ENCODE peak calls at places on chromosomes 6 and 20, in seven cellular contexts. One of them, this sample, is unnamed.

GRCh38 chr6:157456524-157456829 is 75.5 kb downstream of the ZDHHC14 start:
- DNase-seq in neural crest cell: no peak
- DNase-seq in progenitor cell of endocrine pancreas: no peak
- DNase-seq in HCT116: no peak
- DNase-seq in omental fat pad: no peak
- DNase-seq in cardiac fibroblast: no peak
- DNase-seq in MM.1S: no peak
- DNase-seq in this sample: no peak

GRCh38 chr6:376823-377571 is 14.6 kb upstream of the IRF4 start:
- DNase-seq in neural crest cell: no peak
- DNase-seq in progenitor cell of endocrine pancreas: no peak
- DNase-seq in HCT116: no peak
- DNase-seq in omental fat pad: no peak
- DNase-seq in cardiac fibroblast: no peak
- DNase-seq in MM.1S: no peak
- DNase-seq in this sample: no peak

GRCh38 chr20:48709744-48710143 is 118.1 kb downstream of the PREX1 start:
- DNase-seq in neural crest cell: no peak
- DNase-seq in progenitor cell of endocrine pancreas: no peak
- DNase-seq in HCT116: no peak
- DNase-seq in omental fat pad: no peak
- DNase-seq in cardiac fibroblast: peak; percentile 50
- DNase-seq in MM.1S: no peak
- DNase-seq in this sample: no peak

GRCh38 chr6:20652691-20653479 is 118.6 kb downstream of the CDKAL1 start:
- DNase-seq in neural crest cell: no peak
- DNase-seq in progenitor cell of endocrine pancreas: no peak
- DNase-seq in HCT116: no peak
- DNase-seq in omental fat pad: no peak
- DNase-seq in cardiac fibroblast: peak; percentile 62
- DNase-seq in MM.1S: no peak
- DNase-seq in this sample: no peak

GRCh38 chr20:47789081-47789998 is 4.1 kb upstream of the SULF2 start:
- DNase-seq in neural crest cell: peak; percentile 20
- DNase-seq in progenitor cell of endocrine pancreas: no peak
- DNase-seq in HCT116: no peak
- DNase-seq in omental fat pad: no peak
- DNase-seq in cardiac fibroblast: peak; percentile 67
- DNase-seq in MM.1S: no peak
- DNase-seq in this sample: no peak

GRCh38 chr20:63682384-63683139 is 13.9 kb upstream of the TNFRSF6B start:
- DNase-seq in neural crest cell: no peak
- DNase-seq in progenitor cell of endocrine pancreas: no peak
- DNase-seq in HCT116: peak; percentile 97
- DNase-seq in omental fat pad: peak; percentile 52
- DNase-seq in cardiac fibroblast: peak; percentile 98
- DNase-seq in MM.1S: no peak
- DNase-seq in this sample: peak; percentile 99

GRCh38 chr6:128532110-128532509 is 11.7 kb upstream of the PTPRK start:
- DNase-seq in neural crest cell: no peak
- DNase-seq in progenitor cell of endocrine pancreas: no peak
- DNase-seq in HCT116: no peak
- DNase-seq in omental fat pad: no peak
- DNase-seq in cardiac fibroblast: no peak
- DNase-seq in MM.1S: no peak
- DNase-seq in this sample: no peak

GRCh38 chr6:39391182-39391581 is 68.7 kb upstream of the KCNK16 start:
- DNase-seq in neural crest cell: no peak
- DNase-seq in progenitor cell of endocrine pancreas: no peak
- DNase-seq in HCT116: no peak
- DNase-seq in omental fat pad: no peak
- DNase-seq in cardiac fibroblast: no peak
- DNase-seq in MM.1S: no peak
- DNase-seq in this sample: no peak

GRCh38 chr6:29720863-29721262 is 2.4 kb upstream of the HLA-F start:
- DNase-seq in neural crest cell: no peak
- DNase-seq in progenitor cell of endocrine pancreas: no peak
- DNase-seq in HCT116: peak; percentile 48
- DNase-seq in omental fat pad: no peak
- DNase-seq in cardiac fibroblast: no peak
- DNase-seq in MM.1S: peak; percentile 15
- DNase-seq in this sample: no peak

GRCh38 chr20:62618622-62619529 is 23.4 kb upstream of the SLCO4A1 start:
- DNase-seq in neural crest cell: no peak
- DNase-seq in progenitor cell of endocrine pancreas: no peak
- DNase-seq in HCT116: no peak
- DNase-seq in omental fat pad: no peak
- DNase-seq in cardiac fibroblast: no peak
- DNase-seq in MM.1S: no peak
- DNase-seq in this sample: no peak

GRCh38 chr20:22411568-22412450 is 172.6 kb downstream of the FOXA2 start:
- DNase-seq in neural crest cell: no peak
- DNase-seq in progenitor cell of endocrine pancreas: no peak
- DNase-seq in HCT116: no peak
- DNase-seq in omental fat pad: no peak
- DNase-seq in cardiac fibroblast: peak; percentile 95
- DNase-seq in MM.1S: no peak
- DNase-seq in this sample: peak; percentile 70

GRCh38 chr6:67219336-67219735 is 1415.7 kb upstream of the ADGRB3 start:
- DNase-seq in neural crest cell: no peak
- DNase-seq in progenitor cell of endocrine pancreas: no peak
- DNase-seq in HCT116: no peak
- DNase-seq in omental fat pad: no peak
- DNase-seq in cardiac fibroblast: peak; percentile 49
- DNase-seq in MM.1S: no peak
- DNase-seq in this sample: no peak

GRCh38 chr6:27720607-27721580 is 191.3 kb downstream of the OR2B2 start:
- DNase-seq in neural crest cell: no peak
- DNase-seq in progenitor cell of endocrine pancreas: no peak
- DNase-seq in HCT116: peak; percentile 87
- DNase-seq in omental fat pad: no peak
- DNase-seq in cardiac fibroblast: peak; percentile 35
- DNase-seq in MM.1S: no peak
- DNase-seq in this sample: peak; percentile 43

GRCh38 chr6:102749210-102749971 is 1355.9 kb downstream of the GRIK2 start:
- DNase-seq in neural crest cell: no peak
- DNase-seq in progenitor cell of endocrine pancreas: no peak
- DNase-seq in HCT116: no peak
- DNase-seq in omental fat pad: no peak
- DNase-seq in cardiac fibroblast: no peak
- DNase-seq in MM.1S: no peak
- DNase-seq in this sample: no peak

GRCh38 chr6:42692151-42692911 is 30.1 kb downstream of the PRPH2 start:
- DNase-seq in neural crest cell: no peak
- DNase-seq in progenitor cell of endocrine pancreas: no peak
- DNase-seq in HCT116: peak; percentile 64
- DNase-seq in omental fat pad: no peak
- DNase-seq in cardiac fibroblast: peak; percentile 66
- DNase-seq in MM.1S: no peak
- DNase-seq in this sample: peak; percentile 63

GRCh38 chr6:16725145-16725864 is 36.0 kb downstream of the ATXN1 start:
- DNase-seq in neural crest cell: no peak
- DNase-seq in progenitor cell of endocrine pancreas: no peak
- DNase-seq in HCT116: no peak
- DNase-seq in omental fat pad: no peak
- DNase-seq in cardiac fibroblast: peak; percentile 76
- DNase-seq in MM.1S: no peak
- DNase-seq in this sample: peak; percentile 78

GRCh38 chr6:37680668-37681067 is 17.0 kb downstream of the MDGA1 start:
- DNase-seq in neural crest cell: no peak
- DNase-seq in progenitor cell of endocrine pancreas: no peak
- DNase-seq in HCT116: no peak
- DNase-seq in omental fat pad: no peak
- DNase-seq in cardiac fibroblast: no peak
- DNase-seq in MM.1S: no peak
- DNase-seq in this sample: no peak

DNA sequence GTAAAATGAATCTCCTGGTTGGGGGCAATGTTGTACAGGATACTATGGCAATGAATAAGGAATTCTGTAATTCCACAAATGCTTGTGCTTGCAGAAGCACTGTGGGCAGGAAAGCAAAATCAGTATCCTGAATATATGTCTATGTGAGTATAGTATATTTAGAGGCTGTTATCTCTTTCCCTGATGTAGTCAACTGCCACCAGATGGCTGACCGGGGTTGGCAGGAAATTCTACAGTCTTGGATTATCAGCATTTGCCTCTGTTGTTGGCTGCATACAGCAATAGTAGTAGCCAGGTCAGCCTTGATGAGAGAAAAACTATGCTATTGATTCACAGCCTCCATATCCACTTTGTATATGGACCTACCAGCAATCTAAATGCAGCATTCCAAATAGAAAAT is 425.1 kb upstream of the JAG1 start:
- DNase-seq in neural crest cell: no peak
- DNase-seq in progenitor cell of endocrine pancreas: no peak
- DNase-seq in HCT116: peak; percentile 8
- DNase-seq in omental fat pad: no peak
- DNase-seq in cardiac fibroblast: no peak
- DNase-seq in MM.1S: no peak
- DNase-seq in this sample: peak; percentile 25
- TF ChIP-seq CTCF in neural crest cell: no peak
- TF ChIP-seq CTCF in progenitor cell of endocrine pancreas: no peak
- TF ChIP-seq CTCF in HCT116: peak; percentile 54
- TF ChIP-seq CTCF in omental fat pad: no peak
- TF ChIP-seq CTCF in cardiac fibroblast: no peak
- TF ChIP-seq CTCF in MM.1S: no peak
- TF ChIP-seq CTCF in this sample: peak; percentile 11

GRCh38 chr6:131924881-131925474 is 26.2 kb downstream of the CCN2 start:
- DNase-seq in neural crest cell: no peak
- DNase-seq in progenitor cell of endocrine pancreas: no peak
- DNase-seq in HCT116: peak; percentile 49
- DNase-seq in omental fat pad: no peak
- DNase-seq in cardiac fibroblast: peak; percentile 67
- DNase-seq in MM.1S: peak; percentile 71
- DNase-seq in this sample: peak; percentile 61

GRCh38 chr6:131920656-131921055 is 30.5 kb downstream of the CCN2 start:
- DNase-seq in neural crest cell: no peak
- DNase-seq in progenitor cell of endocrine pancreas: no peak
- DNase-seq in HCT116: no peak
- DNase-seq in omental fat pad: no peak
- DNase-seq in cardiac fibroblast: no peak
- DNase-seq in MM.1S: no peak
- DNase-seq in this sample: no peak

GRCh38 chr6:131917763-131918649 is 33.2 kb downstream of the CCN2 start:
- DNase-seq in neural crest cell: no peak
- DNase-seq in progenitor cell of endocrine pancreas: no peak
- DNase-seq in HCT116: no peak
- DNase-seq in omental fat pad: no peak
- DNase-seq in cardiac fibroblast: no peak
- DNase-seq in MM.1S: peak; percentile 74
- DNase-seq in this sample: no peak

GRCh38 chr6:131918650-131919355 is 32.4 kb downstream of the CCN2 start:
- DNase-seq in neural crest cell: no peak
- DNase-seq in progenitor cell of endocrine pancreas: no peak
- DNase-seq in HCT116: no peak
- DNase-seq in omental fat pad: no peak
- DNase-seq in cardiac fibroblast: no peak
- DNase-seq in MM.1S: no peak
- DNase-seq in this sample: no peak

DNA sequence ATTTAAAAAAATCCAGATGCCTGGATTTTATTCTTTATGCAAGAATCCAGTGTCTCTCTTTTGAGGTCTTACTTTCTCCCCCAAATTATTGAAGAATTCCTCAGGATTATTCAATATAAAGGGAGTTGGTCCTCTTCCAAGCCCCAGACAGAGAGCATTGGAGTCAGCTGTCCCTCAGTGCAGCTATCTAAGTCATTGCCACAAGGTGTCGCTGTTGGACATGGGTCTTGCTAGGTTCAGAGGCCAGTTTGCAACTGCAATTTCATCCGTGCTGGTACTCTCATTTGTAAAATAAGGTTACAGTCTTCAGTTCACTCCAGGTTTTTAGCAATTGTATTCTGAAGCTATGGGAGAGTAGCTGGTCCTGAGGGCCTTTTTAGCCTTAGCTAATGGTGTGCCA is 27.8 kb downstream of the CCN2 start:
- DNase-seq in neural crest cell: peak; percentile 59
- DNase-seq in progenitor cell of endocrine pancreas: peak; percentile 54
- DNase-seq in HCT116: peak; percentile 83
- DNase-seq in omental fat pad: peak; percentile 29
- DNase-seq in cardiac fibroblast: peak; percentile 72
- DNase-seq in MM.1S: peak; percentile 76
- DNase-seq in this sample: peak; percentile 83
- TF ChIP-seq CTCF in neural crest cell: peak; percentile 83
- TF ChIP-seq CTCF in progenitor cell of endocrine pancreas: peak; percentile 89
- TF ChIP-seq CTCF in HCT116: peak; percentile 78
- TF ChIP-seq CTCF in omental fat pad: no peak
- TF ChIP-seq CTCF in cardiac fibroblast: peak; percentile 80
- TF ChIP-seq CTCF in MM.1S: peak; percentile 81
- TF ChIP-seq CTCF in this sample: peak; percentile 54

GRCh38 chr20:5061209-5061608 is 58.5 kb downstream of the PCNA start:
- DNase-seq in neural crest cell: no peak
- DNase-seq in progenitor cell of endocrine pancreas: no peak
- DNase-seq in HCT116: peak; percentile 89
- DNase-seq in omental fat pad: no peak
- DNase-seq in cardiac fibroblast: no peak
- DNase-seq in MM.1S: no peak
- DNase-seq in this sample: peak; percentile 91

GRCh38 chr20:5058873-5059272 is 57.6 kb upstream of the SLC23A2 start:
- DNase-seq in neural crest cell: no peak
- DNase-seq in progenitor cell of endocrine pancreas: no peak
- DNase-seq in HCT116: no peak
- DNase-seq in omental fat pad: no peak
- DNase-seq in cardiac fibroblast: no peak
- DNase-seq in MM.1S: no peak
- DNase-seq in this sample: no peak

DNA sequence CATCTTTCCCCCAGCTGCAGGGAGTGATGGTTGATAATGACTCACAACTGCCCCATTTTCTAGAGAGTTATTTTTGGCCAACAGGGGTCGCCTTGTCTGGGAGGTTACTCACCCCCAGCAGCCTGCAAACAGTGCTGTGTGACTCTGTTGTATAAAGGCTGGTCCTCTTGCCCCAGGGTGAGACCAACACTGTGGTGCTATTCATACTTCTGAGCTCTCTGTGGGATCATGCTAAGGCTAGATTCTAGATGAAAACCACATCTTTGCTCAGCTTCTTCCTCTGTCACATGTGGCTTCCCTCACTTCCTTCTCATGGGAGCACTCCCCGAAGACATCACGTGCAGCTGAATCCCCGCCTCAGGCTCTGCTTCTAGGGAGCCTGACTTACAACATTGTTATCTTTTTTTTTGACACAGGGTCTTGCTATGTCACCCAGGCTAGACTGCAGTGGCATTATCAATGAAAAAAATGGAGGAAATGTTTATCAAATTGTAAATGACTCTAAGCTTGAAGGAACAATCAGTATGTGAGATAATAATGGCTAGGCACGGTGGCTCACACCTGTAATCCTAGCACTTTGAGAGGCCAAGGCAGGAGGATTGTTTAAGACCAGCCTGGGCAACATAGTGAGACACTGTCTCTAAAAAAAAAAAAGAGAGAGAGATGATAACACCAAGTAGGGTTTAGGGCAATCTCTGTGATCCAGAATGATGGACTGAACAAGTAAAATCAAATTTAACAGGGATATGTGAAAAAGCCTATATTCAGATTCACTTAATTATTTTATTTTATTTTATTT is 55.7 kb upstream of the SLC23A2 start:
- DNase-seq in neural crest cell: peak; percentile 57
- DNase-seq in progenitor cell of endocrine pancreas: no peak
- DNase-seq in HCT116: peak; percentile 26
- DNase-seq in omental fat pad: no peak
- DNase-seq in cardiac fibroblast: peak; percentile 36
- DNase-seq in MM.1S: peak; percentile 77
- DNase-seq in this sample: peak; percentile 65
- TF ChIP-seq CTCF in neural crest cell: peak; percentile 45
- TF ChIP-seq CTCF in progenitor cell of endocrine pancreas: peak; percentile 17
- TF ChIP-seq CTCF in HCT116: peak; percentile 68
- TF ChIP-seq CTCF in omental fat pad: no peak
- TF ChIP-seq CTCF in cardiac fibroblast: peak; percentile 63
- TF ChIP-seq CTCF in MM.1S: peak; percentile 65
- TF ChIP-seq CTCF in this sample: peak; percentile 33

GRCh38 chr6:98769546-98769945 is 64.8 kb upstream of the POU3F2 start:
- DNase-seq in neural crest cell: no peak
- DNase-seq in progenitor cell of endocrine pancreas: no peak
- DNase-seq in HCT116: peak; percentile 40
- DNase-seq in omental fat pad: no peak
- DNase-seq in cardiac fibroblast: peak; percentile 4
- DNase-seq in MM.1S: peak; percentile 67
- DNase-seq in this sample: peak; percentile 47
- TF ChIP-seq CTCF in neural crest cell: no peak
- TF ChIP-seq CTCF in progenitor cell of endocrine pancreas: peak; percentile 26
- TF ChIP-seq CTCF in HCT116: peak; percentile 49
- TF ChIP-seq CTCF in omental fat pad: no peak
- TF ChIP-seq CTCF in cardiac fibroblast: peak; percentile 19
- TF ChIP-seq CTCF in MM.1S: peak; percentile 64
- TF ChIP-seq CTCF in this sample: peak; percentile 7